ENCODE peak calls at places on chromosomes 2 and 18, in eight cellular contexts. One of them, this sample, is unnamed.

GRCh38 chr18:12282436-12283039 is 25.5 kb upstream of the TUBB6 start:
- DNase-seq in lower lobe of right lung: no peak
- DNase-seq in GM12865: no peak
- DNase-seq in Peyer's patch: no peak
- DNase-seq in pancreas: no peak
- DNase-seq in fibroblast of pulmonary artery: peak
- DNase-seq in fibroblast of villous mesenchyme: peak
- DNase-seq in endodermal cell: no peak
- DNase-seq in this sample: no peak

GRCh38 chr2:46999857-47000678 is 84.5 kb upstream of the MCFD2 start:
- DNase-seq in lower lobe of right lung: no peak
- DNase-seq in GM12865: no peak
- DNase-seq in Peyer's patch: no peak
- DNase-seq in pancreas: peak
- DNase-seq in fibroblast of pulmonary artery: no peak
- DNase-seq in fibroblast of villous mesenchyme: no peak
- DNase-seq in endodermal cell: no peak
- DNase-seq in this sample: no peak

GRCh38 chr18:48975221-48975816 is 24.6 kb upstream of the SMAD7 start:
- DNase-seq in lower lobe of right lung: no peak
- DNase-seq in GM12865: no peak
- DNase-seq in Peyer's patch: no peak
- DNase-seq in pancreas: no peak
- DNase-seq in fibroblast of pulmonary artery: no peak
- DNase-seq in fibroblast of villous mesenchyme: no peak
- DNase-seq in endodermal cell: no peak
- DNase-seq in this sample: no peak

GRCh38 chr2:140892429-140892828 is 1238.4 kb downstream of the LRP1B start:
- DNase-seq in lower lobe of right lung: no peak
- DNase-seq in GM12865: no peak
- DNase-seq in Peyer's patch: no peak
- DNase-seq in pancreas: no peak
- DNase-seq in fibroblast of pulmonary artery: peak
- DNase-seq in fibroblast of villous mesenchyme: no peak
- DNase-seq in endodermal cell: no peak
- DNase-seq in this sample: no peak

GRCh38 chr18:77031662-77032061 is 100.9 kb downstream of the MBP start:
- DNase-seq in lower lobe of right lung: no peak
- DNase-seq in GM12865: no peak
- DNase-seq in Peyer's patch: no peak
- DNase-seq in pancreas: no peak
- DNase-seq in fibroblast of pulmonary artery: no peak
- DNase-seq in fibroblast of villous mesenchyme: no peak
- DNase-seq in endodermal cell: no peak
- DNase-seq in this sample: no peak

GRCh38 chr2:216490061-216490460 is 8.6 kb upstream of the RPL37A start:
- DNase-seq in lower lobe of right lung: no peak
- DNase-seq in GM12865: no peak
- DNase-seq in Peyer's patch: no peak
- DNase-seq in pancreas: no peak
- DNase-seq in fibroblast of pulmonary artery: peak
- DNase-seq in fibroblast of villous mesenchyme: peak
- DNase-seq in endodermal cell: no peak
- DNase-seq in this sample: no peak

GRCh38 chr2:111905990-111906735 is 7.8 kb downstream of the MERTK start:
- DNase-seq in lower lobe of right lung: no peak
- DNase-seq in GM12865: peak
- DNase-seq in Peyer's patch: no peak
- DNase-seq in pancreas: no peak
- DNase-seq in fibroblast of pulmonary artery: no peak
- DNase-seq in fibroblast of villous mesenchyme: peak
- DNase-seq in endodermal cell: no peak
- DNase-seq in this sample: no peak

GRCh38 chr2:174013310-174013751 is 48.2 kb upstream of the SP3 start:
- DNase-seq in lower lobe of right lung: peak
- DNase-seq in GM12865: no peak
- DNase-seq in Peyer's patch: no peak
- DNase-seq in pancreas: peak
- DNase-seq in fibroblast of pulmonary artery: peak
- DNase-seq in fibroblast of villous mesenchyme: peak
- DNase-seq in endodermal cell: no peak
- DNase-seq in this sample: no peak

GRCh38 chr2:159788218-159788617 is 9.8 kb downstream of the CD302 start:
- DNase-seq in lower lobe of right lung: no peak
- DNase-seq in GM12865: no peak
- DNase-seq in Peyer's patch: no peak
- DNase-seq in pancreas: no peak
- DNase-seq in fibroblast of pulmonary artery: no peak
- DNase-seq in fibroblast of villous mesenchyme: no peak
- DNase-seq in endodermal cell: no peak
- DNase-seq in this sample: no peak

GRCh38 chr2:168992026-168992425 is 39.1 kb downstream of the ABCB11 start:
- DNase-seq in lower lobe of right lung: no peak
- DNase-seq in GM12865: no peak
- DNase-seq in Peyer's patch: no peak
- DNase-seq in pancreas: no peak
- DNase-seq in fibroblast of pulmonary artery: peak
- DNase-seq in fibroblast of villous mesenchyme: peak
- DNase-seq in endodermal cell: no peak
- DNase-seq in this sample: peak

GRCh38 chr18:22223263-22223960 is 54.0 kb downstream of the GATA6 start:
- DNase-seq in lower lobe of right lung: peak
- DNase-seq in GM12865: no peak
- DNase-seq in Peyer's patch: peak
- DNase-seq in pancreas: no peak
- DNase-seq in fibroblast of pulmonary artery: peak
- DNase-seq in fibroblast of villous mesenchyme: peak
- DNase-seq in endodermal cell: peak
- DNase-seq in this sample: peak

GRCh38 chr18:23281626-23282436 is 146.5 kb downstream of the CABLES1 start:
- DNase-seq in lower lobe of right lung: no peak
- DNase-seq in GM12865: no peak
- DNase-seq in Peyer's patch: no peak
- DNase-seq in pancreas: no peak
- DNase-seq in fibroblast of pulmonary artery: no peak
- DNase-seq in fibroblast of villous mesenchyme: no peak
- DNase-seq in endodermal cell: peak
- DNase-seq in this sample: peak

GRCh38 chr2:168256448-168256847 is 9.1 kb upstream of the STK39 start:
- DNase-seq in lower lobe of right lung: no peak
- DNase-seq in GM12865: no peak
- DNase-seq in Peyer's patch: no peak
- DNase-seq in pancreas: no peak
- DNase-seq in fibroblast of pulmonary artery: no peak
- DNase-seq in fibroblast of villous mesenchyme: no peak
- DNase-seq in endodermal cell: no peak
- DNase-seq in this sample: no peak

GRCh38 chr2:240925576-240926515 is 19.7 kb downstream of the CROCC2 start:
- DNase-seq in lower lobe of right lung: peak
- DNase-seq in GM12865: no peak
- DNase-seq in Peyer's patch: peak
- DNase-seq in pancreas: peak
- DNase-seq in fibroblast of pulmonary artery: no peak
- DNase-seq in fibroblast of villous mesenchyme: no peak
- DNase-seq in endodermal cell: peak
- DNase-seq in this sample: no peak

GRCh38 chr18:3062798-3063563 is 50.0 kb upstream of the LPIN2 start:
- DNase-seq in lower lobe of right lung: peak
- DNase-seq in GM12865: peak
- DNase-seq in Peyer's patch: peak
- DNase-seq in pancreas: peak
- DNase-seq in fibroblast of pulmonary artery: peak
- DNase-seq in fibroblast of villous mesenchyme: peak
- DNase-seq in endodermal cell: peak
- DNase-seq in this sample: peak
- TF ChIP-seq CTCF in lower lobe of right lung: peak
- TF ChIP-seq CTCF in GM12865: peak
- TF ChIP-seq CTCF in Peyer's patch: peak
- TF ChIP-seq CTCF in pancreas: peak
- TF ChIP-seq CTCF in fibroblast of pulmonary artery: peak
- TF ChIP-seq CTCF in fibroblast of villous mesenchyme: peak
- TF ChIP-seq CTCF in endodermal cell: peak
- TF ChIP-seq CTCF in this sample: peak

GRCh38 chr2:150486539-150487484 is 655 bp downstream of the RND3 start:
- DNase-seq in lower lobe of right lung: no peak
- DNase-seq in GM12865: no peak
- DNase-seq in Peyer's patch: peak
- DNase-seq in pancreas: peak
- DNase-seq in fibroblast of pulmonary artery: no peak
- DNase-seq in fibroblast of villous mesenchyme: peak
- DNase-seq in endodermal cell: peak
- DNase-seq in this sample: no peak
- H3K4me3 ChIP-seq in lower lobe of right lung: peak
- H3K4me3 ChIP-seq in GM12865: no peak
- H3K4me3 ChIP-seq in Peyer's patch: peak
- H3K4me3 ChIP-seq in pancreas: peak
- H3K4me3 ChIP-seq in fibroblast of pulmonary artery: peak
- H3K4me3 ChIP-seq in fibroblast of villous mesenchyme: peak
- H3K4me3 ChIP-seq in endodermal cell: peak
- H3K4me3 ChIP-seq in this sample: peak

DNA sequence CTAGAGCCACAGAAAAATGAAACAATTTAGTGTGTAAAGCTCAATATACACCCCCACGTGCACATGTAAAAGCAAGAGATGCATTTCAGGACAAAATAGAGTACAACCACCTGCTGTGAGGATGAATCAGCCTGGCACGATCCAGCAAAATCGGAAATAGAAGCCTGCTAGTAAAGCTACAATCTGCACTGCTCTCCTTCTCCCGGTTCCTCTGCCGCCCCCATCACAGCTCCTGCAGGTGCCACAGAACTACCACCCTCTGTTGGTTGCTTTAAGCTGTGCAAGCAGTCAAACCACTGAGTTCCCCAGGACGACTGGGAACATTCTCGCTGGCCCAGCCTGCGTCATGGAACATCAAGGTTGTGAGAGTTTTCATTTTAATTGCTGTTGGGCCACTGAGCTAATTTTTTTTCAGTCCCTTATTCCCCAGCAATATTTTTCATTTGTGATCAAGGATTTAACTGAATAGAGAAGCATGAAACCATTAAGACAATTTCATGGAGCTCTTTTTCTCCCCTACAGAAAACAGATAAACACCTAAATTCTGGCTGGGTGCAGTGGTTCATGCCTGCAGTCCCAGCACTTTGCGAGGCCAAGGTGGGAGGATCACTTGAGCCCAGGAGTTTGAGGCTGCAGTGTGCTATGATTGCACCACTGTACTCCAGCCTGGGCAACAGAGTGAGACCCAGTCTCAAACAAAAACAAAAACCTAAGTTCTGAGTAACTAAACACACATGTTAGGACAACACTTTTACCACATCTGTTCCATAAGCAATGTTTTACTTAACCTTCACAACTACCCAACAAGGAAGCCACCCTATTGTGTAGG is 47.6 kb upstream of the MAPRE3 start:
- DNase-seq in lower lobe of right lung: no peak
- DNase-seq in GM12865: peak
- DNase-seq in Peyer's patch: no peak
- DNase-seq in pancreas: no peak
- DNase-seq in fibroblast of pulmonary artery: peak
- DNase-seq in fibroblast of villous mesenchyme: peak
- DNase-seq in endodermal cell: peak
- DNase-seq in this sample: peak
- TF ChIP-seq CTCF in lower lobe of right lung: peak
- TF ChIP-seq CTCF in GM12865: peak
- TF ChIP-seq CTCF in Peyer's patch: peak
- TF ChIP-seq CTCF in pancreas: no peak
- TF ChIP-seq CTCF in fibroblast of pulmonary artery: peak
- TF ChIP-seq CTCF in fibroblast of villous mesenchyme: peak
- TF ChIP-seq CTCF in endodermal cell: peak
- TF ChIP-seq CTCF in this sample: peak

GRCh38 chr18:63974991-63975390 is 5.1 kb downstream of the SERPINB8 start:
- DNase-seq in lower lobe of right lung: no peak
- DNase-seq in GM12865: peak
- DNase-seq in Peyer's patch: no peak
- DNase-seq in pancreas: no peak
- DNase-seq in fibroblast of pulmonary artery: peak
- DNase-seq in fibroblast of villous mesenchyme: peak
- DNase-seq in endodermal cell: no peak
- DNase-seq in this sample: no peak

GRCh38 chr18:63969965-63970802 is at the start of gene SERPINB8:
- DNase-seq in lower lobe of right lung: peak
- DNase-seq in GM12865: peak
- DNase-seq in Peyer's patch: peak
- DNase-seq in pancreas: peak
- DNase-seq in fibroblast of pulmonary artery: peak
- DNase-seq in fibroblast of villous mesenchyme: peak
- DNase-seq in endodermal cell: peak
- DNase-seq in this sample: peak

GRCh38 chr18:63970803-63971191 is 916 bp downstream of the SERPINB8 start:
- DNase-seq in lower lobe of right lung: peak
- DNase-seq in GM12865: no peak
- DNase-seq in Peyer's patch: peak
- DNase-seq in pancreas: peak
- DNase-seq in fibroblast of pulmonary artery: no peak
- DNase-seq in fibroblast of villous mesenchyme: peak
- DNase-seq in endodermal cell: peak
- DNase-seq in this sample: no peak

GRCh38 chr18:63975632-63976031 is 5.8 kb downstream of the SERPINB8 start:
- DNase-seq in lower lobe of right lung: no peak
- DNase-seq in GM12865: no peak
- DNase-seq in Peyer's patch: no peak
- DNase-seq in pancreas: no peak
- DNase-seq in fibroblast of pulmonary artery: no peak
- DNase-seq in fibroblast of villous mesenchyme: no peak
- DNase-seq in endodermal cell: no peak
- DNase-seq in this sample: no peak

DNA sequence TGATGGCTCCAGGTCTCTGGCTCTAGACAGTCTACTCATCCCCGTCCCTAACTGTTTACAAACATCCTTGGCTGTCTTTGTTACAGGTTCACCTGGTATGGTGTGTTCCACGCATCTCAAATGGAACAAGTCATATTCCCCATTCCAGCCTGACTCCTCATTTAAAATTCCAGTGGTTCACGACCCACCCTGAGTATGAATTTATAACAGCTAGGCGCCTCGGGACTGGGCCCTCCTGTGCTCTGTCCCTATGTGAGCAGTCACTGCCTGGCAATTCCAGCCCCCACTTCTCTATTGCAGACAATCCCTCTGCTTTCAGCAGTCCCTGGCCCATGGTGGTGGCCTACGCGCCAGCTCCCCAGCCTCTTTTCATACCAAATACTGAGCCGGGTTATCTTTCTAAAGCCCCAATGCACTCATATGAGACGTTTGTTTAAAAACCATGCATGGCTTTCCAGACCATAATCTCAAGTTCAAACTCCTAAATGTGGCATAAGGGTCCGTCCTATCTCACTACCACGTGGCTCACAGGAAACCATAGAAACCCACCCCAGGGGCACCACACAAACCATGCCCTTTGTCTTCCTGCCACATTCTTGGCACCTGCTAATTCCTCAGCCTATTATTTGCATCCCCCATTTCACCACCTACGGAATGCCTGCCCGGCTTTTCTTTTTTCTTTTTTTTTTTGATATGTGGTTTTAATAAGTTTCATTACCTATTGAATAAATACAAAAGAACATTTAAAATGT is 1.6 kb downstream of the SERPINB8 start:
- DNase-seq in lower lobe of right lung: no peak
- DNase-seq in GM12865: no peak
- DNase-seq in Peyer's patch: no peak
- DNase-seq in pancreas: no peak
- DNase-seq in fibroblast of pulmonary artery: no peak
- DNase-seq in fibroblast of villous mesenchyme: no peak
- DNase-seq in endodermal cell: no peak
- DNase-seq in this sample: no peak
- H3K4me3 ChIP-seq in lower lobe of right lung: peak
- H3K4me3 ChIP-seq in GM12865: peak
- H3K4me3 ChIP-seq in Peyer's patch: peak
- H3K4me3 ChIP-seq in pancreas: no peak
- H3K4me3 ChIP-seq in fibroblast of pulmonary artery: peak
- H3K4me3 ChIP-seq in fibroblast of villous mesenchyme: peak
- H3K4me3 ChIP-seq in endodermal cell: peak
- H3K4me3 ChIP-seq in this sample: peak

GRCh38 chr18:28657836-28658410 is 481.0 kb upstream of the CDH2 start:
- DNase-seq in lower lobe of right lung: no peak
- DNase-seq in GM12865: no peak
- DNase-seq in Peyer's patch: no peak
- DNase-seq in pancreas: no peak
- DNase-seq in fibroblast of pulmonary artery: peak
- DNase-seq in fibroblast of villous mesenchyme: peak
- DNase-seq in endodermal cell: no peak
- DNase-seq in this sample: no peak
- TF ChIP-seq CTCF in lower lobe of right lung: no peak
- TF ChIP-seq CTCF in GM12865: no peak
- TF ChIP-seq CTCF in Peyer's patch: no peak
- TF ChIP-seq CTCF in pancreas: no peak
- TF ChIP-seq CTCF in fibroblast of pulmonary artery: no peak
- TF ChIP-seq CTCF in fibroblast of villous mesenchyme: no peak
- TF ChIP-seq CTCF in endodermal cell: no peak
- TF ChIP-seq CTCF in this sample: no peak

This sample was measured in HFF-Myc.